ENCODE peak calls at places on chromosome 9, in seven cellular contexts. B, V, O, U, K, S and J are unnamed samples. For H3K27me3, the result is how much of the 10 kb centered on the place peaks cover.

GRCh38 chr9:88646539-88646938 is 111.6 kb downstream of the NXNL2 start:
- DNase-seq in O (no peak), U (no peak), V (no peak), K (no peak), B (no peak), S (no peak), J (no peak)

GRCh38 chr9:136674786-136675349 is 12.2 kb downstream of the EGFL7 start:
- DNase-seq in K (no peak), O (no peak), U (no peak), S (peak), V (no peak), B (no peak), J (no peak)

GRCh38 chr9:108022246-108022935 is 532.8 kb upstream of the KLF4 start:
- DNase-seq in O (no peak), K (no peak), S (no peak), U (no peak), V (no peak), B (no peak), J (no peak)

GRCh38 chr9:6681957-6682501 is 36.5 kb upstream of the GLDC start:
- DNase-seq in S (no peak), B (no peak), O (peak), V (no peak), U (no peak), K (no peak), J (no peak)

GRCh38 chr9:127890053-127890452 is 9.3 kb downstream of the ST6GALNAC6 start:
- DNase-seq in O (no peak), U (no peak), S (no peak), K (no peak), B (no peak), V (no peak), J (no peak)

GRCh38 chr9:101512116-101512515 is 21.5 kb upstream of the RNF20 start:
- DNase-seq in B (no peak), U (no peak), O (no peak), S (no peak), V (no peak), K (no peak), J (no peak)

GRCh38 chr9:86854898-86855523 is 92.3 kb downstream of the GAS1 start:
- DNase-seq in O (peak), V (peak), U (no peak), B (no peak), K (peak), S (peak), J (peak)

GRCh38 chr9:84271887-84272556 is 68.5 kb downstream of the SLC28A3 start:
- DNase-seq in B (no peak), V (peak), S (no peak), U (no peak), K (no peak), O (peak), J (peak)

GRCh38 chr9:12775963-12776774 is 1.3 kb downstream of the LURAP1L start:
- DNase-seq in B (peak), O (peak), S (peak), U (peak), V (peak), K (no peak), J (peak)

GRCh38 chr9:91295357-91295756 is 66.4 kb downstream of the AUH start:
- DNase-seq in K (no peak), V (no peak), U (no peak), B (no peak), O (no peak), S (no peak), J (no peak)

GRCh38 chr9:120845255-120845654 is 2.5 kb upstream of the PSMD5 start:
- DNase-seq in S (no peak), K (no peak), O (no peak), U (no peak), V (peak), B (no peak), J (no peak)

GRCh38 chr9:136327313-136327971 is at the start of gene GPSM1:
- DNase-seq in K (no peak), O (peak), V (peak), U (no peak), B (peak), S (no peak), J (no peak)

GRCh38 chr9:79140751-79141150 is 431.0 kb upstream of the TLE4 start:
- DNase-seq in B (no peak), O (no peak), K (no peak), V (no peak), S (no peak), U (no peak), J (no peak)

GRCh38 chr9:21692390-21692789 is 110.0 kb upstream of the MTAP start:
- DNase-seq in U (no peak), V (no peak), B (no peak), S (no peak), K (no peak), O (no peak), J (no peak)

GRCh38 chr9:127555830-127556820 is 56.0 kb upstream of the STXBP1 start:
- DNase-seq in B (peak), U (peak), O (peak), K (no peak), V (peak), S (no peak), J (peak)

GRCh38 chr9:18314321-18314720 is 159.6 kb upstream of the ADAMTSL1 start:
- DNase-seq in V (peak), U (no peak), B (no peak), O (no peak), S (no peak), K (no peak), J (no peak)

GRCh38 chr9:114305189-114305555 is 17.7 kb upstream of the ORM1 start:
- DNase-seq in K (no peak), V (no peak), U (peak), S (no peak), O (no peak), B (no peak), J (no peak)

GRCh38 chr9:8115570-8115969 is 316.0 kb upstream of the DMAC1 start:
- DNase-seq in S (no peak), B (no peak), O (no peak), K (no peak), V (no peak), U (no peak), J (no peak)

GRCh38 chr9:3775968-3776367 is 250.2 kb upstream of the RFX3 start:
- DNase-seq in V (no peak), S (no peak), B (no peak), O (no peak), U (no peak), K (no peak), J (no peak)

GRCh38 chr9:94086468-94086867 is 2.2 kb downstream of the PTPDC1 start:
- DNase-seq in V (peak), K (no peak), O (no peak), B (no peak), S (no peak), U (no peak), J (no peak)

GRCh38 chr9:130484362-130485072 is 39.8 kb downstream of the ASS1 start:
- DNase-seq in O (no peak), U (no peak), S (no peak), V (no peak), B (no peak), K (no peak), J (no peak)

GRCh38 chr9:1018121-1018520 is 32.0 kb upstream of the DMRT2 start:
- DNase-seq in S (peak), V (no peak), O (no peak), K (no peak), U (no peak), B (no peak), J (peak)

GRCh38 chr9:4137755-4138154 is 162.1 kb downstream of the GLIS3 start:
- DNase-seq in K (no peak), U (no peak), V (peak), O (no peak), S (no peak), B (peak), J (no peak)

GRCh38 chr9:126261584-126262356 is 64.9 kb upstream of the MVB12B start:
- DNase-seq in O (no peak), S (no peak), V (no peak), K (no peak), U (no peak), B (no peak), J (no peak)

GRCh38 chr9:133104718-133105460 is 16.2 kb downstream of the RALGDS start:
- DNase-seq in B (no peak), U (peak), V (no peak), O (peak), K (no peak), S (no peak), J (no peak)

GRCh38 chr9:124480621-124480981 is 26.6 kb downstream of the NR5A1 start:
- DNase-seq in V (peak), B (no peak), K (no peak), O (no peak), S (peak), U (no peak), J (peak)

GRCh38 chr9:134258828-134259546 is 67.3 kb upstream of the RXRA start:
- DNase-seq in K (no peak), O (no peak), S (peak), U (no peak), B (no peak), V (no peak), J (no peak)

GRCh38 chr9:113976915-113977314 is 100.8 kb downstream of the ZNF618 start:
- DNase-seq in S (no peak), K (no peak), V (no peak), U (no peak), O (no peak), B (no peak), J (no peak)

GRCh38 chr9:89440046-89440445 is 57.9 kb downstream of the SEMA4D start:
- DNase-seq in V (no peak), O (no peak), B (no peak), K (no peak), U (no peak), S (no peak), J (no peak)

GRCh38 chr9:88074931-88075330 is 63.3 kb downstream of the SPATA31C2 start:
- DNase-seq in O (no peak), B (no peak), K (no peak), V (no peak), S (no peak), U (no peak), J (no peak)

GRCh38 chr9:133768371-133768858 is 30.3 kb upstream of the SARDH start:
- DNase-seq in S (no peak), V (no peak), U (peak), O (peak), B (peak), K (no peak), J (no peak)

GRCh38 chr9:16515207-16515606 is 355.3 kb downstream of the BNC2 start:
- DNase-seq in S (no peak), V (peak), U (no peak), B (no peak), K (no peak), O (no peak), J (no peak)

GRCh38 chr9:133342083-133342406 is 5.9 kb downstream of the MED22 start:
- DNase-seq in V (no peak), B (no peak), S (no peak), U (no peak), O (no peak), K (no peak), J (no peak)

GRCh38 chr9:113343732-113344231 is 3.7 kb upstream of the WDR31 start:
- DNase-seq in O (peak), B (no peak), V (no peak), U (peak), K (no peak), S (peak), J (peak)

GRCh38 chr9:76425677-76426453 is 31.6 kb upstream of the RFK start:
- DNase-seq in K (no peak), V (no peak), S (no peak), U (no peak), B (no peak), O (no peak), J (no peak)

GRCh38 chr9:92592946-92593860 is 57.4 kb upstream of the ECM2 start:
- DNase-seq in K (no peak), U (no peak), V (peak), S (no peak), O (no peak), B (no peak), J (no peak)

DNA sequence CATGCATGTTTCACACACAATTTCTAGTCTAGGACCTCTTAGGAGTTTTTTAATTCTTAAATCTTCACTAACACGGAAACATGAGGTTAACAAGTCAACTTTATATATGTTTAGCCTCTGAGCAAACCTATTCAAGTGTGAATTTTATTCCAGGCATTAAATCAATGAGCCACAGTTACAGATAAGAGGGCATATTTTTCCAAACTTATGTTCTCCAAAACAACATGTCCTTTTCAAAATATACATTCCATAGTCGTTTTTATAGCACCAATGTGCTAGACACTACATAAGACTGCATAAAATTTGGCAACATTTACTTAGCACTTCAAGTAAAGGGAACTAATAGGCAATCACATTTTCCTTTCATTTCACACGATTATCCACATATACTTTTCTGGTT is 6.5 kb downstream of the TMEM245 start:
- DNase-seq in V (no peak), O (no peak), B (no peak), S (no peak), K (no peak), U (no peak), J (no peak)
- H3K4me3 ChIP-seq in V (no peak), O (no peak), B (no peak), S (no peak), K (no peak), U (no peak), J (no peak)

DNA sequence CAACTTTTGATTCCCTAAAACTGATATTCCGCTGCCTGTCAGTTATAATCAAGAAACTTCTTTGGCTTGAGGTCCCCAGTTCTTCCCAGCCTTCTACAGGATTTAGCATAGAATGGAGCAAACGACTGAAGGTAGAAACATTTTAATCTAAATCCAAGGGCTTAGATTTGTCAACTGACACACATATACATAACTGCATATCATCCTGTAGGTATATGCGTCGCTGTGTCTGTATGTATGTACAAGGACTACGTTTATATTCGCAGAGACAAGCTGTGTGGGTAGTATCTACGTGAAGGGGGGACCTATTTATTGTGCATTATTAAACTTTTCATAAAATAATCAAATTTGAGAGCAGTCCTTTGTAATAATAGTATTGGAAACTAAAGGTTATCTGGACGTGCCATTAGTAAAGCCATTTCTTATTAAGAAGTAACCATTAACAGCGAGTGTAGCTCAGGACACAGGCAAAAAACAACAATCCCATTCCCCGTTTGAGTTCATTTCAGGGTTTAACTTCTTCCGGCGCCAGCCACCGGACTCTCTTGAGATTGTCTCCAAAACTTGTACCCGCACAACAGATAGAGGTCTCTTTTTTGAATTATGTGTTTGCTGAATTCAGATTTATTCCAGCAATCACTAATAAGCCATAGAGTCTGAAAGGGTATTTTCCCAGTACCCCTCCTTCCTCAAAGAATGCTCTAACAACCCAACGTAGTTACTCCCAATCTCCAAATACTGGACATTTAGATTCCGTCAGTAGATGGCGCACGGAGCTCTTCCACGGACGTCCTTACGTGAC is 2.1 kb upstream of the MLLT3 start:
- DNase-seq in V (peak), U (no peak), S (peak), K (no peak), O (peak), B (peak), J (peak)
- H3K27ac ChIP-seq in V (no peak), U (peak), S (no peak), K (no peak), O (no peak), B (no peak), J (no peak)

DNA sequence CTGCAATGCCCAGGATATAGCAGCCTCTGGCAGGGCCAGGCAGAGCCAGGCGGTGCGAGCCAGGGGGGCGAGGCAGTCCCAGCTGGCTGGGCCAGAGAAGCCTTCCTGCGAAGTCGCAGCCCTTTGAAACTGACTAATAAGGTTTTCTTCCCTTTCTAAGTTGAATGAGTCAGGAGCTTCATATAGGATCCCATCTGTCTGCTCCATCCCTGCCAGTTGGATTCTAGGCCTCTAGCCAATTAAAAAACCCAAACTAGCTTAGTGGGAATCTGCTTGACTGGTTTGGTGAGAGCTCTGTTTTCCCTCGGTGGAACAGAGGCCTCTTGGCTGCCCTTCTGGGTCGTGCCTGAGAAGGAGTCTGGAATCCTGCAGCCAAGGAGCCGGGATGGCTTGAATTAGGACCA is 70.1 kb upstream of the RAPGEF1 start:
- DNase-seq in V (peak), K (no peak), S (no peak), U (no peak), B (no peak), O (no peak), J (no peak)
- H3K27me3 ChIP-seq in V (half or more), K (under half), S (under half), U (half or more), B (under half), O (under half), J (under half)

DNA sequence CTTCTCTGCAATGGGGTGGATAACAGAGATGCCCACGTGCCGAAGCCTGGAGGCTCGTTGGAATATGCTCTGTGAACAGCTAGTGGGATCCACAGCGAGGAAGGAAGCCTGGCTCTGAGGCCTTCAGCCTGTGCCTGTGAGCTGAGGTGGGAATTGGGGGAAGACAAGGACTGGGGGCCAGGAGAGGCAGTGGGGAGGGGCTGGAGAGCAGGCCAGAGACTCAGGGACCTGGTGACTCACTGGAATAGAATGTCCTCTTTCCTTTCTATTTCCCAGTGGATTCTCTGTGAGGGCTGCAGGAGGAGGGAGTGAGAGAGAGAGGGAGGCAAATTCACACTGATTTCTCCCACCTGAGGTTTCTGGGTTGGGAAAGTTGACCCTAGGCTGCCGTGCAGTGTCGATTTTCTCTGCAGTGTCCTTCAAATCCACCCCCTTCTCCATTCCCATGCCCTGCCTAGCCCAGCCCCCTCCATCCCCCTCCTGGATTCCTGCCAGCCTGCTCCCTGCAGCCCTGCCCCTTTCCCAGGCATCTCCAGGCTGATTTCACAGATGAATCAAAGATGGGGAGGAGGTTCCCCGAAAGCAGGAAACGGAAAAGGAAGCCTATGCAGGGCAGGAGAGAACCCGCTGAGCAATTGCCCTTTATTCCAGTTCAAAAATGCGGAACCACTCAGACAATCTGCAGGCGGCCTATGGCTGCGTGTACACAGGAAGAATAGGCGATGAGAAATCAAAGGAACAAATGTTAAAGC is 1.4 kb upstream of the SPAAR start:
- DNase-seq in S (peak), O (peak), V (peak), B (peak), K (peak), U (peak), J (peak)
- H3K4me3 ChIP-seq in S (peak), O (no peak), V (no peak), B (no peak), K (no peak), U (peak), J (peak)

DNA sequence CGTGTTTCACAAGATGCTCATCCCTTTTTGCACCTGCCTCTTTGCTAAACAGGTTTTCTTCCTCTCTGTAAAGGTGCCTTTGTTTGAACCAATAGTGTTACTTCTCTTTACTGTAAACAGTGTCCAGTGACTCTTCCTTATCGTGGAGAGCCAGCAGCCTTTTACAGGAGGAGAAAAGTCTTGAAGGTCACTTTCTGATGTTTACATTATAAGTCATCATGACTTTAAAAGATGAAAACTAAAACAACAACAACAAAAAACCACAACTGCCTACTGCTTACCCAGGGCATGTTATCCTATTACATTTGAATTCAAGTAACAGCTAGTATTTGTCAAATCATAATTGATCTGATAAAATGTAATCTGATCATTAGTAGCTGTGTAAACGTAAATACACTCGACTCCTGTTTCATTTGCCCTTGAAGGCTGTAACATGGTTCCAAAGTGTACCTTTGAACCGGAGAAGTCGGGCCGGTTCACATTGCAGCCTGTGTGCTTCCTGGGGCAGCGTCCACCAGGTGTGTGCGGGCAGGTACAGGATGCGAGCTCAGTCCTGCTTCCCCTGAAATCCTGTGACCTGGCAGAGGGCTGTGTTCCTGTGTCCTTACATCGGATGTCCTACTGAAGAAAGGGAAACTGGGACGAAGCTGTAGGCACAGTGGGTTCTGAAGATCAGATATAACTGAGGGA is 118.1 kb downstream of the C9orf152 start:
- DNase-seq in K (no peak), S (peak), B (no peak), U (no peak), V (peak), O (no peak), J (no peak)
- H3K27ac ChIP-seq in K (no peak), S (no peak), B (no peak), U (no peak), V (no peak), O (no peak), J (no peak)